ENCODE peak calls at places on chromosome 13, in seven cellular contexts. N is T-helper 9 cell; W is HCT116; X is AG08395; Y is heart left ventricle; T is thoracic aorta; Z is stimulated activated naive CD4-positive, alpha-beta T cell treated with Interleukin-2 at 50 U/mL for 16 hours. A is an unnamed sample.

GRCh38 chr13:65784088-65784816 is 1445.9 kb downstream of the PCDH9 start:
- DNase-seq in N (no peak), W (no peak), X (no peak), Y (no peak), T (no peak), Z (no peak), A (no peak)

GRCh38 chr13:83752141-83752540 is 130.1 kb downstream of the SLITRK1 start:
- DNase-seq in N (no peak), W (no peak), X (no peak), Y (no peak), T (no peak), Z (no peak), A (peak)

GRCh38 chr13:102597029-102598015 is 536 bp downstream of the TPP2 start:
- DNase-seq in N (peak), W (no peak), X (peak), Y (peak), T (no peak), Z (no peak), A (no peak)

GRCh38 chr13:82058364-82058763 is 1717.4 kb upstream of the SPRY2 start:
- DNase-seq in N (no peak), W (no peak), X (no peak), Y (no peak), T (no peak), Z (no peak), A (no peak)

GRCh38 chr13:26446751-26447150 is 110.7 kb upstream of the WASF3 start:
- DNase-seq in N (no peak), W (no peak), X (no peak), Y (no peak), T (no peak), Z (no peak), A (no peak)

GRCh38 chr13:67343777-67344176 is 113.6 kb upstream of the PCDH9 start:
- DNase-seq in N (no peak), W (no peak), X (no peak), Y (no peak), T (no peak), Z (no peak), A (no peak)

GRCh38 chr13:27309401-27309958 is 38.9 kb downstream of the RASL11A start:
- DNase-seq in N (no peak), W (peak), X (no peak), Y (no peak), T (no peak), Z (no peak), A (no peak)

GRCh38 chr13:38045278-38046048 is 175.9 kb upstream of the TRPC4 start:
- DNase-seq in N (no peak), W (no peak), X (peak), Y (no peak), T (no peak), Z (no peak), A (no peak)

A was measured in AG04449.